ENCODE peak calls at places on chromosomes 13 and 19, in ten cellular contexts. Y is NCI-H460; E is left ventricle myocardium superior; O is heart right ventricle; R is IMR-90; W is ELF-1; I is H54; L is LoVo; T is stimulated activated CD4-positive, alpha-beta T cell treated with anti-CD3 and anti-CD28 coated beads, Interleukin-2, amount 100 ng/mL, for 48 hours; N is ELR. P is an unnamed sample.

GRCh38 chr13:50228527-50228926 is 213.3 kb downstream of the KCNRG start:
- DNase-seq in Y (no peak), E (no peak), O (no peak), R (no peak), W (no peak), I (no peak), L (no peak), T (no peak), N (no peak), P (no peak)

GRCh38 chr13:112238436-112238995 is 137.6 kb upstream of the SPACA7 start:
- DNase-seq in Y (no peak), E (no peak), O (no peak), R (no peak), W (no peak), I (no peak), L (no peak), T (no peak), N (no peak), P (no peak)

GRCh38 chr13:21625366-21625765 is 21.4 kb upstream of the MICU2 start:
- DNase-seq in Y (peak; percentile 36), E (no peak), O (no peak), R (peak; percentile 52), W (no peak), I (no peak), L (peak; percentile 66), T (no peak), N (peak; percentile 68), P (no peak)

GRCh38 chr19:44745386-44745831 is 3.1 kb upstream of the BCL3 start:
- DNase-seq in Y (no peak), E (peak; percentile 87), O (peak; percentile 79), R (peak; percentile 80), W (peak; percentile 62), I (peak; percentile 79), L (peak; percentile 43), T (no peak), N (peak; percentile 61), P (no peak)

GRCh38 chr13:43516401-43516826 is 270.4 kb downstream of the ENOX1 start:
- DNase-seq in Y (no peak), E (no peak), O (no peak), R (peak; percentile 58), W (peak; percentile 13), I (no peak), L (no peak), T (no peak), N (no peak), P (no peak)

GRCh38 chr19:12838893-12839656 is 760 bp downstream of the MAST1 start:
- DNase-seq in Y (no peak), E (no peak), O (no peak), R (no peak), W (no peak), I (no peak), L (no peak), T (no peak), N (no peak), P (no peak)

GRCh38 chr19:56973713-56974553 is 133.4 kb upstream of the PEG3 start:
- DNase-seq in Y (no peak), E (no peak), O (no peak), R (no peak), W (no peak), I (no peak), L (no peak), T (no peak), N (no peak), P (no peak)

GRCh38 chr13:25659091-25659502 is 287.3 kb downstream of the ATP8A2 start:
- DNase-seq in Y (no peak), E (no peak), O (no peak), R (no peak), W (peak; percentile 32), I (no peak), L (no peak), T (no peak), N (no peak), P (no peak)

GRCh38 chr13:62512194-62513141 is 1096.8 kb upstream of the PCDH20 start:
- DNase-seq in Y (peak; percentile 33), E (no peak), O (no peak), R (peak; percentile 32), W (peak; percentile 59), I (peak; percentile 1), L (peak; percentile 21), T (no peak), N (peak; percentile 44), P (no peak)

GRCh38 chr13:94362411-94362909 is 117.0 kb downstream of the DCT start:
- DNase-seq in Y (peak; percentile 74), E (no peak), O (no peak), R (peak; percentile 95), W (peak; percentile 93), I (peak; percentile 73), L (peak; percentile 75), T (peak; percentile 50), N (peak; percentile 90), P (no peak)

GRCh38 chr19:13796301-13797057 is 1.2 kb downstream of the ZSWIM4 start:
- DNase-seq in Y (no peak), E (peak; percentile 79), O (peak; percentile 70), R (peak; percentile 98), W (peak; percentile 49), I (peak; percentile 87), L (peak; percentile 44), T (no peak), N (peak; percentile 99), P (no peak)

GRCh38 chr19:41457241-41457640 is 14.3 kb downstream of the ERICH4 start:
- DNase-seq in Y (no peak), E (no peak), O (no peak), R (no peak), W (no peak), I (no peak), L (no peak), T (no peak), N (no peak), P (no peak)

GRCh38 chr19:33953592-33953991 is 156.9 kb downstream of the KCTD15 start:
- DNase-seq in Y (no peak), E (no peak), O (no peak), R (no peak), W (no peak), I (no peak), L (no peak), T (no peak), N (no peak), P (no peak)

GRCh38 chr13:106617561-106617960 is 49.6 kb upstream of the ARGLU1 start:
- DNase-seq in Y (no peak), E (no peak), O (no peak), R (peak; percentile 39), W (peak; percentile 79), I (peak; percentile 37), L (no peak), T (no peak), N (peak; percentile 68), P (no peak)

P was measured in activated T-helper 1 cell treated with anti-CD3 and anti-CD28 coated beads, Interleukin-2, amount 50 U/mL, for 16 hours.